ENCODE peak calls at places on chromosomes 12 and 14, in nine cellular contexts. Z is SK-N-MC; Q is AG08395; S is left lung; C is astrocyte; A is cardiac fibroblast; L is stimulated activated naive CD8-positive, alpha-beta T cell treated with anti-CD3 and anti-CD28 coated beads, Interleukin-15, amount 100 ng/mL, for 72 hours; U is GM04503; H is activated CD4-positive, CD25-positive, alpha-beta regulatory T cell treated with anti-CD3 and anti-CD28 coated beads, Interleukin-2, amount 50 U/mL, for 72 hours. Y is an unnamed sample.

GRCh38 chr14:99821519-99822165 is 28.4 kb downstream of the EML1 start:
- DNase-seq in H (no peak), Q (peak), U (peak), S (peak), Z (peak), C (peak), A (peak), L (no peak), Y (no peak)

GRCh38 chr12:94571556-94571955 is 78.8 kb downstream of the TMCC3 start:
- DNase-seq in L (no peak), H (no peak), S (no peak), Q (no peak), U (no peak), C (peak), A (peak), Z (no peak), Y (peak)

GRCh38 chr14:24861083-24861630 is 188.8 kb downstream of the STXBP6 start:
- DNase-seq in L (no peak), H (no peak), Q (peak), Z (no peak), C (peak), A (peak), U (no peak), S (no peak), Y (no peak)

GRCh38 chr12:96383371-96383770 is 16.9 kb downstream of the CDK17 start:
- DNase-seq in Q (no peak), S (no peak), Z (no peak), U (no peak), A (no peak), L (no peak), C (no peak), H (no peak), Y (no peak)

GRCh38 chr12:124703852-124704251 is 136.4 kb upstream of the NCOR2 start:
- DNase-seq in Z (no peak), Q (no peak), S (no peak), U (no peak), C (no peak), L (no peak), H (no peak), A (no peak), Y (no peak)

GRCh38 chr14:100732766-100733100 is 6.0 kb downstream of the DLK1 start:
- DNase-seq in C (no peak), Q (no peak), L (no peak), Z (no peak), A (no peak), U (no peak), S (peak), H (no peak), Y (no peak)

GRCh38 chr12:89481218-89481914 is 43.2 kb downstream of the GALNT4 start:
- DNase-seq in C (no peak), L (no peak), Q (no peak), A (peak), H (no peak), U (no peak), S (no peak), Z (no peak), Y (no peak)

GRCh38 chr14:28772613-28773012 is 6.0 kb downstream of the FOXG1 start:
- DNase-seq in L (no peak), Z (no peak), Q (no peak), U (no peak), S (no peak), H (no peak), C (no peak), A (no peak), Y (no peak)

GRCh38 chr14:22466520-22466919 is 122.5 kb downstream of the DAD1 start:
- DNase-seq in S (no peak), H (no peak), L (no peak), C (peak), A (no peak), U (no peak), Q (no peak), Z (no peak), Y (no peak)

GRCh38 chr14:61154606-61155005 is 126.5 kb downstream of the TMEM30B start:
- DNase-seq in C (peak), A (no peak), H (no peak), Z (no peak), L (no peak), U (no peak), S (no peak), Q (no peak), Y (no peak)

GRCh38 chr12:111417784-111418593 is 12.3 kb downstream of the SH2B3 start:
- DNase-seq in A (no peak), S (no peak), C (no peak), L (no peak), H (no peak), Q (no peak), Z (no peak), U (no peak), Y (no peak)

GRCh38 chr12:53065975-53066593 is 13.1 kb downstream of the SPRYD3 start:
- DNase-seq in Q (peak), L (peak), U (no peak), S (peak), H (peak), A (peak), C (peak), Z (no peak), Y (no peak)

GRCh38 chr14:55701638-55702037 is 121.6 kb downstream of the KTN1 start:
- DNase-seq in C (peak), S (no peak), Z (no peak), H (no peak), Q (peak), L (no peak), U (no peak), A (no peak), Y (no peak)

GRCh38 chr14:29444216-29444615 is 483.4 kb downstream of the PRKD1 start:
- DNase-seq in H (no peak), C (no peak), S (no peak), U (no peak), Q (no peak), Z (no peak), L (no peak), A (no peak), Y (no peak)

GRCh38 chr12:38898001-38898684 is 7.2 kb downstream of the CPNE8 start:
- DNase-seq in A (no peak), Q (no peak), Z (no peak), H (no peak), U (no peak), S (no peak), L (no peak), C (no peak), Y (no peak)

GRCh38 chr14:70005281-70005805 is 126.1 kb downstream of the SMOC1 start:
- DNase-seq in A (no peak), C (no peak), Q (no peak), Z (no peak), U (no peak), L (no peak), S (no peak), H (no peak), Y (no peak)

GRCh38 chr14:100891051-100891450 is 12.5 kb downstream of the RTL1 start:
- DNase-seq in Q (no peak), A (no peak), S (peak), H (peak), U (no peak), Z (no peak), C (no peak), L (no peak), Y (no peak)

GRCh38 chr14:68689426-68689825 is 103.4 kb downstream of the ZFP36L1 start:
- DNase-seq in Z (no peak), L (no peak), H (no peak), Q (no peak), A (no peak), U (no peak), S (no peak), C (no peak), Y (no peak)

GRCh38 chr14:93994919-93995682 is 2.0 kb upstream of the CCDC197 start:
- DNase-seq in Z (no peak), A (peak), H (peak), S (no peak), C (peak), L (peak), U (peak), Q (peak), Y (no peak)

GRCh38 chr14:64718762-64719161 is 14.5 kb downstream of the PLEKHG3 start:
- DNase-seq in H (no peak), Z (no peak), C (no peak), L (no peak), A (no peak), Q (no peak), S (no peak), U (no peak), Y (no peak)

GRCh38 chr14:105060751-105061427 is 4.3 kb downstream of the GPR132 start:
- DNase-seq in U (no peak), Q (no peak), H (peak), A (no peak), L (no peak), C (no peak), S (peak), Z (no peak), Y (no peak)